ENCODE peak calls at places on chromosomes 12 and 14, in four cellular contexts. F is IMR-90, G is fibroblast of lung, I is OCI-LY7. Y is an unnamed sample.
A peak's percentile ranks its signal among the peaks of the same experiment; 100 is the strongest.

GRCh38 chr14:29462271-29462670 is 465.4 kb downstream of the PRKD1 start:
- DNase-seq in F (no peak), G (no peak), I (no peak), Y (no peak)

GRCh38 chr12:510071-510825 is 50.5 kb downstream of the B4GALNT3 start:
- DNase-seq in F (no peak), G (no peak), I (no peak), Y (no peak)

GRCh38 chr14:82710257-82710841 is 1176.7 kb upstream of the SEL1L start:
- DNase-seq in F (peak; percentile 61), G (peak; percentile 75), I (peak; percentile 54), Y (peak; percentile 43)

GRCh38 chr12:100672075-100672592 is 98.7 kb downstream of the GAS2L3 start:
- DNase-seq in F (no peak), G (no peak), I (peak; percentile 35), Y (peak; percentile 47)

GRCh38 chr14:102554835-102555819 is 37.3 kb upstream of the RCOR1 start:
- DNase-seq in F (no peak), G (peak; percentile 27), I (no peak), Y (peak; percentile 68)

GRCh38 chr14:23071975-23072539 is 14.7 kb upstream of the CDH24 start:
- DNase-seq in F (no peak), G (no peak), I (no peak), Y (no peak)

GRCh38 chr14:88599761-88600439 is 37.1 kb downstream of the ZC3H14 start:
- DNase-seq in F (no peak), G (no peak), I (peak; percentile 21), Y (no peak)

GRCh38 chr12:120007272-120007671 is 18.2 kb downstream of the BICDL1 start:
- DNase-seq in F (no peak), G (no peak), I (peak; percentile 48), Y (no peak)

GRCh38 chr14:92728781-92729364 is 19.6 kb downstream of the LGMN start:
- DNase-seq in F (peak; percentile 31), G (peak; percentile 42), I (no peak), Y (peak; percentile 13)

GRCh38 chr12:33771889-33772288 is 250.4 kb upstream of the ALG10 start:
- DNase-seq in F (no peak), G (no peak), I (no peak), Y (no peak)

GRCh38 chr14:23366163-23366921 is 1.4 kb upstream of the EFS start:
- DNase-seq in F (peak; percentile 72), G (peak; percentile 81), I (no peak), Y (no peak)

GRCh38 chr12:57096748-57097553 is 8.0 kb downstream of the NAB2 start:
- DNase-seq in F (no peak), G (no peak), I (no peak), Y (no peak)

GRCh38 chr12:76628745-76629144 is 69.2 kb upstream of the OSBPL8 start:
- DNase-seq in F (no peak), G (no peak), I (no peak), Y (no peak)

GRCh38 chr12:16281157-16281556 is 3.7 kb upstream of the SLC15A5 start:
- DNase-seq in F (no peak), G (no peak), I (no peak), Y (no peak)

GRCh38 chr12:28543021-28543890 is 353.0 kb downstream of the CCDC91 start:
- DNase-seq in F (no peak), G (peak; percentile 17), I (no peak), Y (no peak)

GRCh38 chr12:92745874-92746553 is 43.2 kb downstream of the PLEKHG7 start:
- DNase-seq in F (peak; percentile 97), G (peak; percentile 98), I (no peak), Y (no peak)

GRCh38 chr14:34051966-34052657 is 101.2 kb upstream of the EGLN3 start:
- DNase-seq in F (no peak), G (peak; percentile 12), I (no peak), Y (peak; percentile 12)

GRCh38 chr14:36442824-36443241 is 77.2 kb downstream of the NKX2-1 start:
- DNase-seq in F (no peak), G (no peak), I (no peak), Y (no peak)

GRCh38 chr12:88145567-88146347 is 3.6 kb downstream of the TMTC3 start:
- DNase-seq in F (no peak), G (no peak), I (no peak), Y (no peak)

GRCh38 chr12:125159687-125160086 is 94.5 kb downstream of the AACS start:
- DNase-seq in F (no peak), G (no peak), I (no peak), Y (peak; percentile 15)

GRCh38 chr14:26191666-26192065 is 406.2 kb downstream of the NOVA1 start:
- DNase-seq in F (no peak), G (no peak), I (no peak), Y (no peak)

GRCh38 chr14:54459106-54459505 is 17.9 kb upstream of the CNIH1 start:
- DNase-seq in F (no peak), G (no peak), I (no peak), Y (no peak)

GRCh38 chr14:103450423-103450822 is 65.2 kb downstream of the MARK3 start:
- DNase-seq in F (no peak), G (no peak), I (no peak), Y (no peak)

GRCh38 chr14:55699131-55700057 is 119.4 kb downstream of the KTN1 start:
- DNase-seq in F (peak; percentile 50), G (peak; percentile 31), I (no peak), Y (no peak)

GRCh38 chr12:122929812-122930211 is 33.9 kb upstream of the VPS37B start:
- DNase-seq in F (no peak), G (no peak), I (no peak), Y (no peak)

GRCh38 chr14:65927871-65928270 is 515.3 kb downstream of the FUT8 start:
- DNase-seq in F (no peak), G (no peak), I (no peak), Y (peak; percentile 87)

GRCh38 chr12:105418232-105418631 is 87.7 kb downstream of the C12orf75 start:
- DNase-seq in F (peak; percentile 89), G (peak; percentile 57), I (no peak), Y (no peak)

GRCh38 chr12:19873146-19873545 is 433.9 kb downstream of the AEBP2 start:
- DNase-seq in F (peak; percentile 25), G (no peak), I (no peak), Y (no peak)

GRCh38 chr12:54341901-54342300 is 17.0 kb downstream of the COPZ1 start:
- DNase-seq in F (peak; percentile 67), G (peak; percentile 84), I (no peak), Y (no peak)

GRCh38 chr12:82981150-82981549 is 294.4 kb downstream of the TMTC2 start:
- DNase-seq in F (no peak), G (no peak), I (no peak), Y (no peak)

GRCh38 chr12:39329015-39329414 is 113.9 kb downstream of the KIF21A start:
- DNase-seq in F (no peak), G (no peak), I (no peak), Y (no peak)

GRCh38 chr12:2168808-2169207 is 116.0 kb downstream of the CACNA1C start:
- DNase-seq in F (peak; percentile 49), G (no peak), I (no peak), Y (no peak)

GRCh38 chr12:122471324-122472226 is 29.2 kb downstream of the ZCCHC8 start:
- DNase-seq in F (peak; percentile 84), G (peak; percentile 87), I (peak; percentile 68), Y (no peak)

GRCh38 chr12:57965766-57966165 is 24.4 kb downstream of the ATP23 start:
- DNase-seq in F (no peak), G (no peak), I (no peak), Y (peak; percentile 17)

GRCh38 chr14:21923820-21924219 is 250.2 kb upstream of the OR4E1 start:
- DNase-seq in F (no peak), G (no peak), I (peak; percentile 86), Y (peak; percentile 74)

GRCh38 chr14:21921453-21921852 is 247.8 kb upstream of the OR4E1 start:
- DNase-seq in F (no peak), G (no peak), I (no peak), Y (no peak)

GRCh38 chr14:21915814-21916213 is 242.2 kb upstream of the OR4E1 start:
- DNase-seq in F (no peak), G (peak; percentile 11), I (no peak), Y (no peak)

GRCh38 chr14:21913759-21914158 is 240.1 kb upstream of the OR4E1 start:
- DNase-seq in F (peak; percentile 38), G (peak; percentile 65), I (peak; percentile 96), Y (peak; percentile 82)

GRCh38 chr14:21917699-21918436 is 244.2 kb upstream of the OR4E1 start:
- DNase-seq in F (peak; percentile 41), G (peak; percentile 58), I (peak; percentile 89), Y (peak; percentile 74)
- H2AFZ ChIP-seq in F (no peak overlapping the region), G (peak overlapping the region; percentile 57), I (peak overlapping the region; percentile 99), Y (no peak overlapping the region)

GRCh38 chr14:100306506-100307214 is 416 bp upstream of the SLC25A29 start:
- DNase-seq in F (peak; percentile 78), G (peak; percentile 77), I (peak; percentile 88), Y (peak; percentile 86)

GRCh38 chr14:100306256-100306505 is at the start of gene SLC25A29:
- DNase-seq in F (no peak), G (no peak), I (no peak), Y (no peak)

GRCh38 chr14:100305446-100306255 is 593 bp downstream of the SLC25A29 start:
- DNase-seq in F (no peak), G (no peak), I (peak; percentile 43), Y (peak; percentile 84)

GRCh38 chr14:100303925-100304324 is 2.3 kb downstream of the SLC25A29 start:
- DNase-seq in F (no peak), G (no peak), I (no peak), Y (no peak)

GRCh38 chr14:100304825-100305445 is 1.3 kb downstream of the SLC25A29 start:
- DNase-seq in F (peak; percentile 22), G (no peak), I (no peak), Y (no peak)
- H2AFZ ChIP-seq in F (peak overlapping the region; percentile 96), G (no peak overlapping the region), I (peak overlapping the region; percentile 84), Y (no peak overlapping the region)

GRCh38 chr14:51454351-51454750 is 197.4 kb upstream of the FRMD6 start:
- DNase-seq in F (no peak), G (no peak), I (no peak), Y (no peak)
- H2AFZ ChIP-seq in F (peak overlapping the region; percentile 35), G (no peak overlapping the region), I (no peak overlapping the region), Y (no peak overlapping the region)

GRCh38 chr14:69573841-69574265 is 818 bp downstream of the CCDC177 start:
- DNase-seq in F (no peak), G (peak; percentile 5), I (no peak), Y (no peak)

GRCh38 chr14:69572634-69573135 is 2.0 kb downstream of the CCDC177 start:
- DNase-seq in F (no peak), G (no peak), I (no peak), Y (no peak)

GRCh38 chr14:69573205-69573840 is 1.3 kb downstream of the CCDC177 start:
- DNase-seq in F (no peak), G (no peak), I (no peak), Y (no peak)

GRCh38 chr14:69574954-69575295 is 254 bp upstream of the CCDC177 start:
- DNase-seq in F (no peak), G (no peak), I (no peak), Y (no peak)

DNA sequence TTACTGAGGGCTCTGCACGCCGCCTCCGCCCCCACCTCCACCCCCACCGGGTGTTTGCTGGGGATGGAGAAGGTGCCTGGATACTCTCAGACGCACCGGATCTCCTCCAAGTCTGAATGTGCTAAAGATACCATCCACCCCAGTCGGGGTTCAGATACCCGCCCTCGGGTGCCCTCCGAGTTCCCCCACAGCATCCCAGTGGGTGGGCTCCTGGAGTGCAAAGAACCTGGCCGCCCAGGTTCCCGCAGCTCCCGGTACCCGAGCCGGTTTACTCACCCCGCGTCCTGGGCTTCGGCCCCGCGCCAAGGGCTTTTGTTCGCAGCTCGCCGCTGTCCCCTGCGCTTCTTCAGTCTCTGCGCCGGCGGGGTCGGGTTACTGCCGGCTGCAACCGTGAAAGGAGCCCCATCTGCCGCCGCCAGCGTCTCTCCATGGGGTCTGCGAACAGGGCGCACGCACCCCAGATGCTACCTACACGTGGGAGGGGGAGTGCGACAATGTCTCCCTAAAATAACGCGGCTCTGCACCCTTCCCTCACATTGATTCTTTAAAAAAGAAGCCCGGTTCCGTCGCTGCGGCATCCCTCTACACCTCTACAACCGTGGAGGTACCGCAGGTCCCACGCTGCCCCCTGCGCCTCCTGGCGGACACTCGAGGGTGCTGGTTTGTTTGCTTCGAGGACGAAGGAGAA is at the start of gene CCDC177:
- DNase-seq in F (peak; percentile 48), G (peak; percentile 55), I (peak; percentile 50), Y (no peak)
- H2AFZ ChIP-seq in F (peak within 1 kb of the TSS; percentile 71), G (no peak within 1 kb of the TSS), I (no peak within 1 kb of the TSS), Y (no peak within 1 kb of the TSS)

Y was measured in DND-41.